ENCODE peak calls at places on chromosomes 2 and 18, in eight cellular contexts. Y, C, O, Z, T, G, W and L are unnamed samples. For H3K4me1, the result is how much of the 10 kb centered on the place peaks cover.

GRCh38 chr18:3654442-3655253 is 204.7 kb downstream of the TGIF1 start:
- DNase-seq in G (peak), W (no peak), C (no peak), O (no peak), Y (no peak), Z (no peak), T (no peak), L (no peak)

GRCh38 chr18:62571037-62571436 is 48.2 kb downstream of the ZCCHC2 start:
- DNase-seq in G (no peak), Z (no peak), C (no peak), O (no peak), W (no peak), Y (no peak), T (no peak), L (no peak)

GRCh38 chr2:172088245-172089004 is 3.1 kb downstream of the DLX1 start:
- DNase-seq in Y (peak), Z (no peak), T (no peak), G (no peak), C (peak), O (no peak), W (no peak), L (no peak)

GRCh38 chr2:54401592-54401991 is 54.5 kb upstream of the SPTBN1 start:
- DNase-seq in Z (no peak), G (no peak), O (no peak), T (no peak), W (no peak), C (no peak), Y (no peak), L (no peak)

GRCh38 chr18:49041677-49042570 is 91.2 kb upstream of the SMAD7 start:
- DNase-seq in O (peak), Y (peak), C (no peak), G (peak), T (peak), W (peak), Z (peak), L (peak)

GRCh38 chr2:150168596-150168995 is 318.9 kb downstream of the RND3 start:
- DNase-seq in T (no peak), G (no peak), Y (no peak), O (peak), Z (no peak), W (no peak), C (no peak), L (no peak)

GRCh38 chr2:182717451-182718215 is 1.6 kb downstream of the DNAJC10 start:
- DNase-seq in C (no peak), T (no peak), G (no peak), Y (no peak), W (no peak), O (no peak), Z (no peak), L (no peak)

GRCh38 chr2:195648780-195649179 is 8.2 kb upstream of the SLC39A10 start:
- DNase-seq in O (peak), T (no peak), C (no peak), Y (no peak), G (no peak), Z (peak), W (no peak), L (no peak)

GRCh38 chr2:190881480-190882326 is 1.1 kb downstream of the GLS start:
- DNase-seq in T (peak), O (peak), G (peak), Y (peak), W (peak), Z (peak), C (peak), L (peak)

GRCh38 chr2:206480161-206480560 is 36.8 kb downstream of the ADAM23 start:
- DNase-seq in G (no peak), C (no peak), Y (no peak), W (no peak), Z (peak), T (no peak), O (peak), L (peak)

GRCh38 chr18:33062834-33063364 is 290.1 kb upstream of the KLHL14 start:
- DNase-seq in C (no peak), O (no peak), Z (no peak), G (no peak), T (no peak), Y (no peak), W (peak), L (no peak)

GRCh38 chr2:102100371-102101096 is 42.0 kb upstream of the IL1R1 start:
- DNase-seq in G (peak), T (no peak), C (no peak), Z (peak), O (peak), Y (no peak), W (no peak), L (no peak)

GRCh38 chr2:47007221-47007825 is 91.7 kb upstream of the MCFD2 start:
- DNase-seq in G (no peak), T (no peak), W (no peak), Z (no peak), C (no peak), Y (no peak), O (no peak), L (no peak)

GRCh38 chr2:223488814-223489213 is 113.3 kb downstream of the SCG2 start:
- DNase-seq in W (no peak), O (peak), C (no peak), T (no peak), Z (peak), G (peak), Y (no peak), L (no peak)

GRCh38 chr2:138032334-138032733 is 68.1 kb downstream of the HNMT start:
- DNase-seq in G (no peak), Y (no peak), C (no peak), T (no peak), Z (no peak), W (no peak), O (no peak), L (no peak)

GRCh38 chr2:79966369-79966768 is 338.2 kb downstream of the LRRTM1 start:
- DNase-seq in O (no peak), W (no peak), Z (no peak), C (no peak), G (no peak), T (no peak), Y (no peak), L (no peak)

GRCh38 chr2:106147665-106148064 is 46.4 kb downstream of the UXS1 start:
- DNase-seq in C (no peak), Y (no peak), O (peak), Z (no peak), G (no peak), W (no peak), T (no peak), L (no peak)

GRCh38 chr2:175363719-175364118 is 182.2 kb upstream of the ATP5MC3 start:
- DNase-seq in C (no peak), T (no peak), Y (no peak), O (no peak), G (no peak), W (no peak), Z (no peak), L (no peak)

GRCh38 chr18:74148543-74149070 is 284 bp downstream of the TIMM21 start:
- DNase-seq in Y (no peak), Z (no peak), T (no peak), W (no peak), C (no peak), G (no peak), O (no peak), L (no peak)

GRCh38 chr2:236236559-236237450 is 27.4 kb downstream of the ASB18 start:
- DNase-seq in O (peak), W (peak), T (no peak), G (no peak), Z (no peak), C (no peak), Y (no peak), L (peak)

GRCh38 chr2:152240559-152241231 is 65.1 kb upstream of the STAM2 start:
- DNase-seq in W (no peak), G (peak), Z (peak), Y (no peak), T (no peak), C (no peak), O (peak), L (peak)

GRCh38 chr2:63755980-63756379 is 85.7 kb upstream of the UGP2 start:
- DNase-seq in Y (no peak), C (no peak), G (no peak), Z (peak), T (no peak), O (peak), W (no peak), L (no peak)

GRCh38 chr2:424306-425172 is 136.6 kb upstream of the ALKAL2 start:
- DNase-seq in O (no peak), C (no peak), Y (no peak), W (no peak), Z (peak), T (no peak), G (no peak), L (no peak)

GRCh38 chr18:69758458-69758857 is 189.2 kb downstream of the CD226 start:
- DNase-seq in C (no peak), T (no peak), Y (no peak), O (peak), Z (peak), W (no peak), G (no peak), L (no peak)

GRCh38 chr2:240644171-240644651 is 18.9 kb downstream of the GPR35 start:
- DNase-seq in Z (no peak), Y (peak), W (peak), G (no peak), C (no peak), T (peak), O (no peak), L (no peak)

GRCh38 chr18:3452750-3453539 is 3.0 kb downstream of the TGIF1 start:
- DNase-seq in Z (no peak), G (no peak), C (no peak), T (no peak), Y (no peak), W (no peak), O (peak), L (peak)

GRCh38 chr2:148853458-148853857 is 21.6 kb upstream of the KIF5C start:
- DNase-seq in Y (no peak), T (no peak), G (no peak), W (no peak), O (no peak), Z (no peak), C (no peak), L (no peak)

GRCh38 chr2:170218456-170218855 is 40.5 kb downstream of the MYO3B start:
- DNase-seq in G (no peak), T (no peak), Y (no peak), Z (no peak), O (no peak), W (no peak), C (no peak), L (no peak)

GRCh38 chr2:43348904-43349725 is 122.7 kb upstream of the ZFP36L2 start:
- DNase-seq in W (no peak), O (peak), Z (no peak), T (no peak), Y (no peak), C (no peak), G (peak), L (no peak)

GRCh38 chr2:101124061-101124460 is 27.1 kb downstream of the TBC1D8 start:
- DNase-seq in G (no peak), Y (no peak), O (peak), Z (peak), T (no peak), C (no peak), W (no peak), L (no peak)

GRCh38 chr2:120939595-120940318 is 204.1 kb downstream of the GLI2 start:
- DNase-seq in C (no peak), G (peak), Y (no peak), T (no peak), O (peak), W (no peak), Z (peak), L (peak)

GRCh38 chr18:21703241-21703820 is 1.2 kb downstream of the ABHD3 start:
- DNase-seq in W (no peak), Y (peak), Z (peak), O (no peak), T (no peak), G (no peak), C (peak), L (no peak)

GRCh38 chr2:178787934-178788333 is 19.3 kb downstream of the TTN start:
- DNase-seq in O (no peak), T (no peak), Z (no peak), C (no peak), Y (no peak), G (no peak), W (no peak), L (no peak)

GRCh38 chr2:162084561-162084960 is 10.5 kb upstream of the DPP4 start:
- DNase-seq in Y (no peak), C (no peak), O (no peak), G (no peak), Z (no peak), T (no peak), W (no peak), L (no peak)

GRCh38 chr18:45104071-45104440 is 423.4 kb downstream of the SETBP1 start:
- DNase-seq in G (no peak), T (no peak), O (no peak), C (no peak), W (no peak), Y (no peak), Z (no peak), L (no peak)
- H3K4me1 ChIP-seq in G (under half), T (under half), O (under half), C (under half), W (under half), Y (under half), Z (under half), L (under half)

GRCh38 chr18:31034541-31034940 is 8.0 kb downstream of the DSC3 start:
- DNase-seq in T (no peak), G (no peak), O (no peak), Y (no peak), C (no peak), Z (no peak), W (no peak), L (no peak)

GRCh38 chr18:31030574-31031278 is 11.8 kb downstream of the DSC3 start:
- DNase-seq in Z (no peak), W (no peak), G (no peak), C (no peak), O (no peak), Y (no peak), T (no peak), L (no peak)
- H3K27ac ChIP-seq in Z (no peak), W (no peak), G (no peak), C (no peak), O (no peak), Y (no peak), T (no peak), L (no peak)

GRCh38 chr18:58788470-58788869 is 76.2 kb upstream of the ZNF532 start:
- DNase-seq in G (no peak), C (no peak), T (no peak), W (no peak), O (no peak), Z (peak), Y (no peak), L (no peak)
- H3K4me1 ChIP-seq in G (under half), C (under half), T (under half), W (under half), O (under half), Z (under half), Y (under half), L (under half)

DNA sequence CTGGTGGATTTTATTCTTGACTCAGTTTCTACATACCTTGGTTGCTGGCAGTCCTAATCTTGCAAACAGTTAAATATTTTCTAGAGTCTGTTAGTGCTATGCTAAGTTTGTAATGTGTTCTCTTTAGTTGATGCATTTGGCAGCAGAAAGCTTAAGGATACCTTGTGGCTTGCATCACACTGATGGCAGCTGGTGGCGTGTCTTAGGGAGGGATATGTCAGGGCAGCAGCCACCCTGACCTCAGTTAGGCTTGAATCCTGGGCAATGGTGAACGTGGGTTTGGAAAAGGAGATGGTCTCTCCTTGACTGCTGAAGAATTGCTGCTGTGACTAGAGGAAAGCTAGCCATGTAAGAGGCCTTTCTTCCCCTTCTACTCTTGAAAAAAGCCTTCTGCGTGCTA is 4.2 kb downstream of the IAH1 start:
- DNase-seq in G (no peak), T (no peak), C (no peak), Z (no peak), O (no peak), W (no peak), Y (no peak), L (no peak)
- H3K27ac ChIP-seq in G (no peak), T (no peak), C (peak), Z (no peak), O (no peak), W (peak), Y (no peak), L (no peak)